ENCODE peak calls at places on chromosome 22, in eight cellular contexts. One of them, this sample, is unnamed. For H3K4me1, the result is how much of the 10 kb centered on the place peaks cover.

GRCh38 chr22:44755956-44756361 is 3.6 kb downstream of the ARHGAP8 start:
- DNase-seq in adrenal gland: no peak
- DNase-seq in OCI-LY7: no peak
- DNase-seq in pancreas: no peak
- DNase-seq in naive thymus-derived CD4-positive, alpha-beta T cell: no peak
- DNase-seq in endothelial cell of umbilical vein: no peak
- DNase-seq in transverse colon: peak
- DNase-seq in stomach: peak
- DNase-seq in this sample: peak

GRCh38 chr22:28246392-28246791 is 327.3 kb upstream of the PITPNB start:
- DNase-seq in adrenal gland: no peak
- DNase-seq in OCI-LY7: no peak
- DNase-seq in pancreas: no peak
- DNase-seq in naive thymus-derived CD4-positive, alpha-beta T cell: no peak
- DNase-seq in endothelial cell of umbilical vein: no peak
- DNase-seq in transverse colon: no peak
- DNase-seq in stomach: no peak
- DNase-seq in this sample: no peak

GRCh38 chr22:49968831-49969661 is 8.5 kb downstream of the PIM3 start:
- DNase-seq in adrenal gland: peak
- DNase-seq in OCI-LY7: no peak
- DNase-seq in pancreas: peak
- DNase-seq in naive thymus-derived CD4-positive, alpha-beta T cell: no peak
- DNase-seq in endothelial cell of umbilical vein: no peak
- DNase-seq in transverse colon: no peak
- DNase-seq in stomach: peak
- DNase-seq in this sample: no peak

GRCh38 chr22:28112548-28113043 is 193.5 kb upstream of the PITPNB start:
- DNase-seq in adrenal gland: peak
- DNase-seq in OCI-LY7: peak
- DNase-seq in pancreas: no peak
- DNase-seq in naive thymus-derived CD4-positive, alpha-beta T cell: no peak
- DNase-seq in endothelial cell of umbilical vein: peak
- DNase-seq in transverse colon: no peak
- DNase-seq in stomach: no peak
- DNase-seq in this sample: no peak

GRCh38 chr22:48748113-48748859 is 1079.4 kb downstream of the BRD1 start:
- DNase-seq in adrenal gland: peak
- DNase-seq in OCI-LY7: no peak
- DNase-seq in pancreas: no peak
- DNase-seq in naive thymus-derived CD4-positive, alpha-beta T cell: no peak
- DNase-seq in endothelial cell of umbilical vein: no peak
- DNase-seq in transverse colon: no peak
- DNase-seq in stomach: peak
- DNase-seq in this sample: peak

GRCh38 chr22:38317995-38318715 is 922 bp upstream of the CSNK1E start:
- DNase-seq in adrenal gland: peak
- DNase-seq in OCI-LY7: no peak
- DNase-seq in pancreas: no peak
- DNase-seq in naive thymus-derived CD4-positive, alpha-beta T cell: no peak
- DNase-seq in endothelial cell of umbilical vein: peak
- DNase-seq in transverse colon: peak
- DNase-seq in stomach: peak
- DNase-seq in this sample: peak

GRCh38 chr22:24592144-24592845 is 578 bp downstream of the LRRC75B start:
- DNase-seq in adrenal gland: peak
- DNase-seq in OCI-LY7: no peak
- DNase-seq in pancreas: peak
- DNase-seq in naive thymus-derived CD4-positive, alpha-beta T cell: no peak
- DNase-seq in endothelial cell of umbilical vein: peak
- DNase-seq in transverse colon: peak
- DNase-seq in stomach: no peak
- DNase-seq in this sample: no peak

GRCh38 chr22:47851586-47851985 is 1089.1 kb downstream of the TBC1D22A start:
- DNase-seq in adrenal gland: no peak
- DNase-seq in OCI-LY7: no peak
- DNase-seq in pancreas: no peak
- DNase-seq in naive thymus-derived CD4-positive, alpha-beta T cell: no peak
- DNase-seq in endothelial cell of umbilical vein: no peak
- DNase-seq in transverse colon: no peak
- DNase-seq in stomach: no peak
- DNase-seq in this sample: no peak

GRCh38 chr22:49302150-49302460 is 525.6 kb downstream of the BRD1 start:
- DNase-seq in adrenal gland: no peak
- DNase-seq in OCI-LY7: no peak
- DNase-seq in pancreas: no peak
- DNase-seq in naive thymus-derived CD4-positive, alpha-beta T cell: no peak
- DNase-seq in endothelial cell of umbilical vein: no peak
- DNase-seq in transverse colon: no peak
- DNase-seq in stomach: no peak
- DNase-seq in this sample: no peak

GRCh38 chr22:40177738-40178416 is at the start of gene TNRC6B:
- DNase-seq in adrenal gland: peak
- DNase-seq in OCI-LY7: peak
- DNase-seq in pancreas: peak
- DNase-seq in naive thymus-derived CD4-positive, alpha-beta T cell: peak
- DNase-seq in endothelial cell of umbilical vein: peak
- DNase-seq in transverse colon: peak
- DNase-seq in stomach: peak
- DNase-seq in this sample: peak

GRCh38 chr22:17260950-17261349 is 41.7 kb upstream of the ADA2 start:
- DNase-seq in adrenal gland: no peak
- DNase-seq in OCI-LY7: no peak
- DNase-seq in pancreas: peak
- DNase-seq in naive thymus-derived CD4-positive, alpha-beta T cell: no peak
- DNase-seq in endothelial cell of umbilical vein: no peak
- DNase-seq in transverse colon: no peak
- DNase-seq in stomach: no peak
- DNase-seq in this sample: no peak
- H3K4me1 ChIP-seq in adrenal gland: under half
- H3K4me1 ChIP-seq in OCI-LY7: under half
- H3K4me1 ChIP-seq in pancreas: under half
- H3K4me1 ChIP-seq in naive thymus-derived CD4-positive, alpha-beta T cell: under half
- H3K4me1 ChIP-seq in endothelial cell of umbilical vein: under half
- H3K4me1 ChIP-seq in transverse colon: half or more
- H3K4me1 ChIP-seq in stomach: under half
- H3K4me1 ChIP-seq in this sample: under half

GRCh38 chr22:26564672-26565071 is 25.3 kb downstream of the TPST2 start:
- DNase-seq in adrenal gland: no peak
- DNase-seq in OCI-LY7: no peak
- DNase-seq in pancreas: no peak
- DNase-seq in naive thymus-derived CD4-positive, alpha-beta T cell: no peak
- DNase-seq in endothelial cell of umbilical vein: no peak
- DNase-seq in transverse colon: no peak
- DNase-seq in stomach: no peak
- DNase-seq in this sample: no peak
- H3K4me1 ChIP-seq in adrenal gland: under half
- H3K4me1 ChIP-seq in OCI-LY7: under half
- H3K4me1 ChIP-seq in pancreas: under half
- H3K4me1 ChIP-seq in naive thymus-derived CD4-positive, alpha-beta T cell: under half
- H3K4me1 ChIP-seq in endothelial cell of umbilical vein: under half
- H3K4me1 ChIP-seq in transverse colon: under half
- H3K4me1 ChIP-seq in stomach: under half
- H3K4me1 ChIP-seq in this sample: under half

GRCh38 chr22:43015677-43016042 is 711 bp upstream of the PACSIN2 start:
- DNase-seq in adrenal gland: no peak
- DNase-seq in OCI-LY7: no peak
- DNase-seq in pancreas: no peak
- DNase-seq in naive thymus-derived CD4-positive, alpha-beta T cell: no peak
- DNase-seq in endothelial cell of umbilical vein: no peak
- DNase-seq in transverse colon: no peak
- DNase-seq in stomach: no peak
- DNase-seq in this sample: no peak
- H3K4me1 ChIP-seq in adrenal gland: under half
- H3K4me1 ChIP-seq in OCI-LY7: under half
- H3K4me1 ChIP-seq in pancreas: under half
- H3K4me1 ChIP-seq in naive thymus-derived CD4-positive, alpha-beta T cell: under half
- H3K4me1 ChIP-seq in endothelial cell of umbilical vein: under half
- H3K4me1 ChIP-seq in transverse colon: half or more
- H3K4me1 ChIP-seq in stomach: half or more
- H3K4me1 ChIP-seq in this sample: under half

DNA sequence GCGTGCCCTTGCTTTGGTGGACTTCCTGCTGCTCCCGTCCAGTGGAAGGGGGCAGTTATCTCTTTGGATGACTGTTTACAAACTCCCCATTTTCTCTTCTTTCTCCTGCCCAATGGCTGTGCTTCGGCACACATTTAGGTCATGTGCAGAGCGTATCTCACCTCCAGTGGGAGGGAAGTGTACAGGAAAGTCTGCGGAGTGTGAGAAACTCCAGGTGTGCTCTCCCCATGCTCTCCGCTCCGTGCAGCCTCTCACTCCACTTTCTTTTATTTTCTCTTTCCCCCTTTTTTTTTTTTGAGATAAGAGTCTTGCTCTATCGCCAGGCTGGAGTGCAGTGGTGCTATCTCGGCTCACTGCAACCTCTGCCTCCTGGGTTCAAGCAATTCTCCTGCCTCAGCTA is 11.9 kb upstream of the TEF start:
- DNase-seq in adrenal gland: no peak
- DNase-seq in OCI-LY7: no peak
- DNase-seq in pancreas: no peak
- DNase-seq in naive thymus-derived CD4-positive, alpha-beta T cell: no peak
- DNase-seq in endothelial cell of umbilical vein: no peak
- DNase-seq in transverse colon: no peak
- DNase-seq in stomach: no peak
- DNase-seq in this sample: no peak
- H3K4me1 ChIP-seq in adrenal gland: under half
- H3K4me1 ChIP-seq in OCI-LY7: under half
- H3K4me1 ChIP-seq in pancreas: under half
- H3K4me1 ChIP-seq in naive thymus-derived CD4-positive, alpha-beta T cell: under half
- H3K4me1 ChIP-seq in endothelial cell of umbilical vein: under half
- H3K4me1 ChIP-seq in transverse colon: under half
- H3K4me1 ChIP-seq in stomach: half or more
- H3K4me1 ChIP-seq in this sample: under half

GRCh38 chr22:46351767-46352166 is 16.3 kb downstream of the TRMU start:
- DNase-seq in adrenal gland: no peak
- DNase-seq in OCI-LY7: no peak
- DNase-seq in pancreas: no peak
- DNase-seq in naive thymus-derived CD4-positive, alpha-beta T cell: no peak
- DNase-seq in endothelial cell of umbilical vein: no peak
- DNase-seq in transverse colon: no peak
- DNase-seq in stomach: no peak
- DNase-seq in this sample: no peak
- H3K4me1 ChIP-seq in adrenal gland: under half
- H3K4me1 ChIP-seq in OCI-LY7: under half
- H3K4me1 ChIP-seq in pancreas: under half
- H3K4me1 ChIP-seq in naive thymus-derived CD4-positive, alpha-beta T cell: under half
- H3K4me1 ChIP-seq in endothelial cell of umbilical vein: under half
- H3K4me1 ChIP-seq in transverse colon: under half
- H3K4me1 ChIP-seq in stomach: under half
- H3K4me1 ChIP-seq in this sample: under half

DNA sequence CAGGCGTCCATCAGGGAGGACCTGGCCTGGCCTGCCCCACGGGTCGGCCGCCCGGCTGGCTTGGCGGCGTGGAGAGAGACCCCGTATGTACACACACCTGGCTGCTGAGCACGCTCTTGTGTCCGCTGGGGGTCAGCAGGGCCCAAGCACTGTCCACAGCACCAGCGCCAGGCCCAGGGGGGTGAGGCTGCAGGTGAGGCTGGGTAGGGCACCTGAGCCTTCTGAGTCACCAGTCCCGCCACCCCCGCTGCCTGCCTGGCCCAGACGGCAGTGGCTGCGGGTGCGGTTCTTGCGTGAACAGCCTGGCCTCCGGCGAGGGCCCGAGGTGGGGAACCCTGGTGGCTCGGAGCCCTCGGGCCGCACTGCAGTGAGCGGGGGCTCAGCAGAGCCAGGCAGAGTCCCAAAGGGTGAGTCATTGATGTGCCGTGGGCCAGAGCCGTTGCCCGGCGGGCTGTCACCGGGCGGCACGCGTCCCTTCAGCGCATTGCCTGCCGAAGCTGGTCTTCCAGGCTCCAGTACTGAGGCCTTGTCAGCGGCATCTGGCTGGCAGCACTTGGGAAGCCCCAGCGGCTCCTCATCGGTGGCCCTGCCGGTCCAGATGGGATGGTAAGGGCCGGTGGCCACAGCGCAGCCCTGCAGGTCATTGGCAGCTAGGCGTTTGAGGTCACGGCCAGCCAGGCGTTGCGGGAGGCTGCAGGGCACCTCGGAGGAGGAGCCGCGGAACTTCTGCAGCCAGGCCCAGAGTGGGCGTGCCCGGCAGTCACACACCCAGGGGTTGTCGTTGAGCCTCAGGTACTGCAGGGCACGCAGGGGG is 26.3 kb downstream of the RTN4R start:
- DNase-seq in adrenal gland: no peak
- DNase-seq in OCI-LY7: no peak
- DNase-seq in pancreas: no peak
- DNase-seq in naive thymus-derived CD4-positive, alpha-beta T cell: no peak
- DNase-seq in endothelial cell of umbilical vein: no peak
- DNase-seq in transverse colon: no peak
- DNase-seq in stomach: no peak
- DNase-seq in this sample: no peak
- H3K4me1 ChIP-seq in adrenal gland: under half
- H3K4me1 ChIP-seq in OCI-LY7: under half
- H3K4me1 ChIP-seq in pancreas: under half
- H3K4me1 ChIP-seq in naive thymus-derived CD4-positive, alpha-beta T cell: half or more
- H3K4me1 ChIP-seq in endothelial cell of umbilical vein: under half
- H3K4me1 ChIP-seq in transverse colon: under half
- H3K4me1 ChIP-seq in stomach: under half
- H3K4me1 ChIP-seq in this sample: under half

DNA sequence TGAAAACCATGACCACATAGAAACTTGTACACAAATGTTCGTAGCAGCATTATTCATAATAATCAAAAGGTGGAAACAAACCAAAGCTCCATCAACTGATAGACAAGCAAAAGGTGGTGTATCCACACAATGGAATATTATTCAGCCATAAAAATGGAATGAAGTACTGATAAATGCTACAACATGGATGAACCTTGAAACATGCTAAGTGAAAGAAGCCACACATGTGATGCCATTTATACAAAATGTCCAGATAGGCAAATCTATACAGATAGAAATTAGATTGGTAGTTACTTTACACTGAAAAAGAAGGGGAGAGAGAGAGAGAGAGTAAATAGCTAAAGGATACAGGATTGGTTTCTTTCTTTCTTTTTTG is 27.7 kb downstream of the MAPK1 start:
- DNase-seq in adrenal gland: no peak
- DNase-seq in OCI-LY7: no peak
- DNase-seq in pancreas: no peak
- DNase-seq in naive thymus-derived CD4-positive, alpha-beta T cell: no peak
- DNase-seq in endothelial cell of umbilical vein: no peak
- DNase-seq in transverse colon: no peak
- DNase-seq in stomach: no peak
- DNase-seq in this sample: no peak
- H3K4me1 ChIP-seq in adrenal gland: under half
- H3K4me1 ChIP-seq in OCI-LY7: under half
- H3K4me1 ChIP-seq in pancreas: under half
- H3K4me1 ChIP-seq in naive thymus-derived CD4-positive, alpha-beta T cell: under half
- H3K4me1 ChIP-seq in endothelial cell of umbilical vein: under half
- H3K4me1 ChIP-seq in transverse colon: half or more
- H3K4me1 ChIP-seq in stomach: half or more
- H3K4me1 ChIP-seq in this sample: under half

GRCh38 chr22:16804882-16805281 is 20.3 kb downstream of the XKR3 start:
- DNase-seq in adrenal gland: no peak
- DNase-seq in OCI-LY7: peak
- DNase-seq in pancreas: no peak
- DNase-seq in naive thymus-derived CD4-positive, alpha-beta T cell: no peak
- DNase-seq in endothelial cell of umbilical vein: no peak
- DNase-seq in transverse colon: no peak
- DNase-seq in stomach: no peak
- DNase-seq in this sample: no peak
- H3K4me1 ChIP-seq in adrenal gland: under half
- H3K4me1 ChIP-seq in OCI-LY7: under half
- H3K4me1 ChIP-seq in pancreas: under half
- H3K4me1 ChIP-seq in naive thymus-derived CD4-positive, alpha-beta T cell: under half
- H3K4me1 ChIP-seq in endothelial cell of umbilical vein: under half
- H3K4me1 ChIP-seq in transverse colon: under half
- H3K4me1 ChIP-seq in stomach: under half
- H3K4me1 ChIP-seq in this sample: under half